ENCODE peak calls at places on chromosomes 3 and 15, in six cellular contexts. P is Caco-2, O is neural progenitor cell, I is left ventricle myocardium inferior, V is uterus, J is psoas muscle. M is an unnamed sample.
A peak's percentile ranks its signal among the peaks of the same experiment; 100 is the strongest.

GRCh38 chr3:86702381-86702958 is 288.5 kb downstream of the VGLL3 start:
- DNase-seq in P (no peak), O (peak; percentile 24), I (no peak), V (no peak), J (no peak), M (peak; percentile 4)

GRCh38 chr3:153103406-153103945 is 58.5 kb upstream of the RAP2B start:
- DNase-seq in P (no peak), O (no peak), I (no peak), V (no peak), J (no peak), M (peak; percentile 14)

GRCh38 chr3:142964150-142964498 is 650 bp upstream of the PAQR9 start:
- DNase-seq in P (no peak), O (peak; percentile 51), I (no peak), V (no peak), J (no peak), M (no peak)

GRCh38 chr3:66487475-66487874 is 13.3 kb downstream of the LRIG1 start:
- DNase-seq in P (no peak), O (no peak), I (no peak), V (no peak), J (no peak), M (peak; percentile 41)

GRCh38 chr3:59774613-59775012 is 724.8 kb upstream of the CFAP20DC start:
- DNase-seq in P (no peak), O (no peak), I (no peak), V (peak; percentile 25), J (no peak), M (peak; percentile 82)

GRCh38 chr3:184459355-184459754 is 79.5 kb downstream of the CHRD start:
- DNase-seq in P (no peak), O (no peak), I (no peak), V (no peak), J (no peak), M (peak; percentile 8)

GRCh38 chr15:63601026-63601726 is 4.0 kb downstream of the FBXL22 start:
- DNase-seq in P (peak; percentile 54), O (peak; percentile 59), I (peak; percentile 32), V (no peak), J (peak; percentile 67), M (peak; percentile 23)

GRCh38 chr3:44982817-44983216 is 6.8 kb downstream of the EXOSC7 start:
- DNase-seq in P (no peak), O (no peak), I (no peak), V (no peak), J (no peak), M (no peak)

GRCh38 chr3:146953523-146954125 is 348.5 kb upstream of the PLSCR5 start:
- DNase-seq in P (no peak), O (peak; percentile 57), I (no peak), V (no peak), J (no peak), M (no peak)

GRCh38 chr3:16608816-16609215 is 3.6 kb upstream of the DAZL start:
- DNase-seq in P (no peak), O (no peak), I (no peak), V (no peak), J (no peak), M (no peak)

GRCh38 chr3:113070226-113071220 is 79.7 kb downstream of the GTPBP8 start:
- DNase-seq in P (no peak), O (no peak), I (no peak), V (no peak), J (no peak), M (peak; percentile 55)

GRCh38 chr3:114155370-114155821 is 23.5 kb downstream of the DRD3 start:
- DNase-seq in P (peak; percentile 31), O (peak; percentile 61), I (peak; percentile 16), V (no peak), J (no peak), M (peak; percentile 30)

GRCh38 chr3:123481071-123481470 is 32.2 kb upstream of the ADCY5 start:
- DNase-seq in P (no peak), O (no peak), I (no peak), V (no peak), J (no peak), M (no peak)

GRCh38 chr15:87591521-87591920 is 665.0 kb downstream of the NTRK3 start:
- DNase-seq in P (no peak), O (no peak), I (no peak), V (no peak), J (no peak), M (no peak)

GRCh38 chr3:63791974-63792373 is 27.1 kb upstream of the C3orf49 start:
- DNase-seq in P (no peak), O (peak; percentile 35), I (no peak), V (no peak), J (no peak), M (peak; percentile 81)
- TF ChIP-seq CTCF in P (no peak), O (peak; percentile 54), I (peak; percentile 34), V (no peak), J (no peak), M (peak; percentile 45)

DNA sequence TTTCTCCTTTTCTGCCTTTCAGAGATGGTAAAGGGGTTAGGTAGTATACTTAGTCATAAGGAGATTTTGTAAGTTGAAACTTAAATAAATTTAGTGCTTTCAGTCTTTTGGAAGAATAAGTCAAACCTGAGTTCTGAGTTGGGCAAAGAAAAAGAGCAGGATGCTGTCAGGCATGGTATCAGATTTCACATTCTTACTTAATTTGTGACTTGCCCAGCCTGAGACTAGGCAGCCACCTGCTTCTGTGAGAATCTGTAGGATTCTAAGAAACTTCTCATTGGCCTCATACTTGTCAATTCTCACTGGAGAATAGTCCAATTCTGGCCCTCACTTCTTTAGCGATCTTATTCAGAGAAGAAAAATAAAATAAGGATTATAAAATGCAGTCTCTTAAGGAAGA is 577.5 kb downstream of the DIPK2A start:
- DNase-seq in P (no peak), O (peak; percentile 58), I (no peak), V (no peak), J (no peak), M (no peak)
- H3K4me3 ChIP-seq in P (no peak overlapping the region), O (no peak overlapping the region), I (no peak overlapping the region), V (no peak overlapping the region), J (no peak overlapping the region), M (no peak overlapping the region)

GRCh38 chr3:195853930-195854478 is 42.3 kb upstream of the MUC4 start:
- DNase-seq in P (no peak), O (no peak), I (no peak), V (no peak), J (peak; percentile 35), M (no peak)

GRCh38 chr3:195856410-195857084 is 44.8 kb upstream of the MUC4 start:
- DNase-seq in P (no peak), O (no peak), I (no peak), V (no peak), J (peak; percentile 51), M (no peak)

GRCh38 chr3:195854628-195855300 is 43.0 kb upstream of the MUC4 start:
- DNase-seq in P (no peak), O (no peak), I (no peak), V (no peak), J (no peak), M (no peak)

GRCh38 chr3:195853036-195853435 is 41.3 kb upstream of the MUC4 start:
- DNase-seq in P (no peak), O (no peak), I (no peak), V (no peak), J (peak; percentile 47), M (no peak)

GRCh38 chr3:195855471-195856409 is 44.0 kb upstream of the MUC4 start:
- DNase-seq in P (no peak), O (no peak), I (no peak), V (no peak), J (no peak), M (no peak)
- TF ChIP-seq CTCF in P (peak; percentile 49), O (no peak), I (no peak), V (no peak), J (no peak), M (no peak)

GRCh38 chr15:64701051-64701450 is 74.3 kb downstream of the RBPMS2 start:
- DNase-seq in P (no peak), O (no peak), I (no peak), V (no peak), J (no peak), M (no peak)
- H3K4me3 ChIP-seq in P (no peak overlapping the region), O (peak overlapping the region; percentile 87), I (peak overlapping the region; percentile 96), V (no peak overlapping the region), J (peak overlapping the region; percentile 85), M (peak overlapping the region; percentile 92)

DNA sequence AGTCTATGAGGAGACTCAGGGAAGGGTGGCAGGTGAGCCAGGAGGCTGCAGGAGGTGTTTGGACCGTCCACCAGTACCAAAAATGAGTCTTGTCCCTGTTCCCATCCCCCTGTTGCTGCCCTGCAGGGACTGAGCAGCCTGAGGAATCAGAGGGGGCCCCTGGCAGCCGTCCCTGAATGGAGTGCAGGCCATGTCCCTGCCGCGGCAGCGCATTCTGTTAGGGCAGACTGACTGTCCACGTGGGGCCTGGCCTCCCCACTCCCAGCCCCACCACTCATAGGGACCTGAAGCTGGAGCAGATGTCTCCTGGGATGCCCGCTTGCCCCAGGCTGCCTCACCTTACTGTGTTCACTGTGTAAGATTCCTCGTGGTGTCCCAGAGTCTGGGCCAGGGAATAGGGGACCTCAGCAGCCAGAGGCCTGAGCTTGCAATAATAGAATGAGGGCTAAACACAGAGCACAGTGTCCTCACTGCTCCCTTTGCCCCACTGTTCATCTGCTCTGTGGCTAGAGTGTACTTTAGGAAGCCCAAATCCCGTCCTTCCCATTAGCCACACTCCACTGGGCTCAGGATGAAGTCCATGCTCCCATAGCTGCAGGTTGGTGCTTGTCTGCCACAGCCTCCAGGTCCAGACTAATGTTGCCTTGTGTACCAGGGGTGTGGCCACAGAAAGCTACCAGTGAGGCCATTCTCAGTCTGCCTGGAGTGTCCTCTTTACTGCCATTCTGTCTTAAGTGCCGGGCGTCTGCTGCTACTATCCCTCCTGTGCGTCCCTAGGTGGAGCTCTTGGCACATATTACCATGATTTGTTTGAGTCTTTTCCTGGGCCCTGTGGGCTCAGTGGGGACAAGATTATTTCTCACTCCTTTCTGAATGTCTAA is 63.2 kb downstream of the HCN4 start:
- DNase-seq in P (peak; percentile 65), O (peak; percentile 83), I (no peak), V (no peak), J (no peak), M (peak; percentile 72)
- TF ChIP-seq CTCF in P (peak; percentile 74), O (peak; percentile 87), I (peak; percentile 68), V (no peak), J (no peak), M (peak; percentile 75)

GRCh38 chr15:50744601-50745000 is 20.9 kb downstream of the SPPL2A start:
- DNase-seq in P (no peak), O (no peak), I (no peak), V (no peak), J (no peak), M (no peak)
- H3K4me3 ChIP-seq in P (no peak overlapping the region), O (no peak overlapping the region), I (no peak overlapping the region), V (no peak overlapping the region), J (no peak overlapping the region), M (no peak overlapping the region)

GRCh38 chr15:91950631-91951384 is 97.3 kb downstream of the SLCO3A1 start:
- DNase-seq in P (no peak), O (no peak), I (no peak), V (no peak), J (no peak), M (no peak)
- TF ChIP-seq CTCF in P (no peak), O (no peak), I (no peak), V (no peak), J (no peak), M (no peak)

GRCh38 chr15:67300266-67300914 is 45.8 kb downstream of the IQCH start:
- DNase-seq in P (no peak), O (no peak), I (no peak), V (no peak), J (no peak), M (no peak)
- H3K4me3 ChIP-seq in P (no peak overlapping the region), O (no peak overlapping the region), I (no peak overlapping the region), V (no peak overlapping the region), J (no peak overlapping the region), M (no peak overlapping the region)

GRCh38 chr15:78730955-78731354 is 80.3 kb downstream of the ADAMTS7 start:
- DNase-seq in P (no peak), O (no peak), I (no peak), V (no peak), J (no peak), M (no peak)
- TF ChIP-seq CTCF in P (no peak), O (no peak), I (no peak), V (no peak), J (no peak), M (no peak)

M was measured in fibroblast of villous mesenchyme.